ENCODE peak calls at places on chromosomes 3 and 15, in five cellular contexts. L is neuronal stem cell, Z is H9, S is H1, A is mesenchymal stem cell. O is an unnamed sample.

GRCh38 chr15:74203914-74204431 is 1.4 kb upstream of the STRA6 start:
- DNase-seq in L (no peak), S (no peak), Z (peak; percentile 69), A (peak; percentile 77), O (no peak)

GRCh38 chr3:122680381-122681293 is at the start of gene PARP14:
- DNase-seq in S (no peak), Z (peak; percentile 67), L (peak; percentile 26), A (peak; percentile 90), O (peak; percentile 54)

GRCh38 chr3:1960506-1960905 is 138.2 kb upstream of the CNTN4 start:
- DNase-seq in A (no peak), S (no peak), Z (no peak), L (no peak), O (no peak)

GRCh38 chr3:43017593-43018195 is 38.6 kb downstream of the GASK1A start:
- DNase-seq in L (no peak), A (no peak), Z (no peak), S (no peak), O (no peak)

GRCh38 chr15:63473007-63473748 is 31.2 kb upstream of the USP3 start:
- DNase-seq in L (no peak), S (no peak), A (no peak), Z (no peak), O (no peak)

GRCh38 chr3:61946925-61947324 is 385.6 kb downstream of the PTPRG start:
- DNase-seq in L (peak; percentile 26), A (no peak), S (no peak), Z (no peak), O (no peak)

GRCh38 chr3:57544181-57545125 is at the start of gene DNAH12:
- DNase-seq in Z (peak; percentile 96), L (peak; percentile 79), S (peak; percentile 78), A (peak; percentile 61), O (peak; percentile 71)

GRCh38 chr15:35271371-35272043 is 186.4 kb upstream of the NANOGP8 start:
- DNase-seq in Z (no peak), S (no peak), A (peak; percentile 48), L (no peak), O (no peak)

GRCh38 chr3:182793663-182794454 is 555 bp downstream of the ATP11B start:
- DNase-seq in Z (peak; percentile 44), L (peak; percentile 33), S (no peak), A (peak; percentile 65), O (peak; percentile 11)

GRCh38 chr15:34984884-34985630 is 3.0 kb downstream of the ZNF770 start:
- DNase-seq in S (no peak), Z (no peak), A (peak; percentile 45), L (no peak), O (no peak)

GRCh38 chr15:50675524-50676144 is 11.0 kb downstream of the TRPM7 start:
- DNase-seq in Z (no peak), L (no peak), A (peak; percentile 55), S (no peak), O (no peak)

GRCh38 chr3:57852896-57853295 is 96.8 kb downstream of the SLMAP start:
- DNase-seq in S (no peak), Z (no peak), A (peak; percentile 32), L (no peak), O (peak; percentile 53)

GRCh38 chr3:136749106-136749505 is 3.1 kb downstream of the STAG1 start:
- DNase-seq in S (no peak), L (no peak), A (no peak), Z (no peak), O (no peak)

GRCh38 chr15:57634290-57634689 is 42.6 kb downstream of the MYZAP start:
- DNase-seq in L (no peak), A (no peak), Z (no peak), S (no peak), O (no peak)

GRCh38 chr3:138256022-138256421 is 68.9 kb downstream of the ARMC8 start:
- DNase-seq in Z (no peak), L (no peak), S (no peak), A (no peak), O (no peak)

GRCh38 chr15:90807074-90807646 is 61.2 kb upstream of the FURIN start:
- DNase-seq in S (no peak), L (no peak), A (peak; percentile 18), Z (no peak), O (peak; percentile 21)

DNA sequence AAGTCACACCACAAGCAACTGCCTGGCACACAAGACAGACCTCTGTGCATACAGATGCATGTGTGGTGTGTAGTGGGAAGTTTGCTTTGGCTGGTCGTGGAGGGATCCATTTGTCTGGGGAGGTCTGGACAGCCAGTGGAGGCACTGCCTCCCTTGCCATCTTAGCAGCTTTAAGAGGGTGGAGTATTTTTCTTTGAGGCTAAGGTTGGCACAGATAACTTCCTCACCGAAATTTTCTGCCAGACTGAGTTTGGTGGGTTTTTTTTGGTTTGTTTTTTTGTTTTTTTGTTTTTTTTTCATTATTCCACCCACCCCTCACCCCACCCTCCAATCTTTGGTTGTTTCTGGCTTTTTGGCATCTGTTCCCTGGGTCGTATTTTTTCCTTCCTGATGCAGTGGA is 97.1 kb downstream of the TMEM212 start:
- DNase-seq in A (no peak), S (no peak), L (no peak), Z (no peak), O (no peak)
- H2BK12ac ChIP-seq in A (no peak overlapping the region), S (no peak overlapping the region), L (no peak overlapping the region), Z (no peak overlapping the region), O (no peak overlapping the region)

DNA sequence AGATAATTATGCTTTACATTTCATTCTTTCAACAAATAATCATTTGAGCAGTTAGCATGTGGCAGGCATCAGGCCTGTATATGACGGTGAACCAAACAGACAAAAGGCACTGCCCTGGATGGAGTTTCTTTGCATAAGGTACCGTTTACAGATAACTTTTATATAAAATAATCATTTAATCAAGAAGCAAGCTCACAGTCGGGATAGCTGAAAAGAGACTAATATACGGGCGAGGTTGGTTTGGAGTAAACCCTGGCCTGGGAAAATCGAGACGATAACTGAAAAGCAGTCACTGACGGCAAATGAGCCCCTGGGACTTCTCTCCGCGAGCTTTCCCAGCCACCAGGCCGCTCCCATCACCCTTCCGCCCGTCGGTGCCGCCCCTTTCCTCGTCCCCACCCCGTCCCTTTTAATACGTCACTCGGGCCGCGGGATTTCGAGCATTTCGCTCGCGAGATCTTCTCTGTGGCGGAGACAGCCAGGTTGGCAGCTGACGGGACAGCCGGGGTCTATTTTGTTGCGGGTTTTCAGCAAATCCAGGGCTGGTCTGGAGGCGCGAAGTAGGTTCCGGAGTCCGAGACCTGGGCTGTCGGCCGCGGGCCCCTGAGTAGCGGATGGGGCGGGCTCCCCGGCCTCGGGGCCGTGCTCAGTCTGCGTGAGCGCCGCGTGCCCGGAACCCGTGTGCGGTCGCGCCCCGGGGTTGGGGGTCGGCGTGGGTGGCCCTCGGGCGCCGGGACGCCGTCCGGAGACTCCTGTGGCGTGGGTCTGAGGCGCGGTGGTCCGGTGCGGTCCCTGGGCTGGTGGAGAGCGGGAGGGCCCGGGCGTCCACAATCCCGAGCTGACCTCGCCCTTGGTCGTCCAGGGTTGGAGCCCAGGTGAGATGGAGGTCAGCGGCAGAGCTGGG is at the start of gene NMD3:
- DNase-seq in Z (peak; percentile 94), A (peak; percentile 96), S (peak; percentile 67), L (peak; percentile 93), O (peak; percentile 98)
- H3K18ac ChIP-seq in Z (peak within 1 kb of the TSS; percentile 79), A (peak within 1 kb of the TSS; percentile 93), S (no peak within 1 kb of the TSS), L (peak within 1 kb of the TSS; percentile 93), O (peak within 1 kb of the TSS; percentile 98)

DNA sequence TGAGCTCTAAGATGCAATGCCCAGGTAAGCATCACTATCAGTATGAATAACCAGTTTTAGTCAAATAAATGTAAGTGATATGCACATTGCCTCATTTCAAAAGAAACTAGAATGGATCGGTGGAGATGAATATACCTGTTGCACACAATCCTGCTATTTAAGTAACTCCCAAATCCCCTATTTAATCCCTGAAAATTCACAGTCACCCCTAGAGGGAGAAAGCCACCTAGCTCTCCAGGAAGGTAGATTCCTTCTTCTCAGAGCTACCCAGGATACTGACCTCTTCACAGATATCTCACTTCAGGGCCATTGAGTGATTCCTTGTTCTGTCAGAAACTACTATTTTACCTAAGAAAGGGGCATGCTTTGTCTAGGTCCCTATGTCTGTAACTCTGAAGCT is 11.7 kb downstream of the LSAMP start:
- DNase-seq in Z (no peak), L (no peak), S (no peak), A (no peak), O (no peak)
- H2BK12ac ChIP-seq in Z (no peak overlapping the region), L (no peak overlapping the region), S (no peak overlapping the region), A (no peak overlapping the region), O (no peak overlapping the region)

GRCh38 chr15:52262364-52262763 is 33.2 kb downstream of the MYO5C start:
- DNase-seq in S (no peak), L (peak; percentile 18), A (peak; percentile 19), Z (no peak), O (no peak)

GRCh38 chr15:52261498-52262242 is 33.9 kb downstream of the MYO5C start:
- DNase-seq in S (peak; percentile 93), L (peak; percentile 82), Z (peak; percentile 96), A (peak; percentile 81), O (peak; percentile 84)

GRCh38 chr15:52263563-52263962 is 32.0 kb downstream of the MYO5C start:
- DNase-seq in A (no peak), Z (no peak), S (no peak), L (no peak), O (no peak)

GRCh38 chr15:52259503-52259902 is 36.1 kb downstream of the MYO5C start:
- DNase-seq in S (no peak), Z (no peak), L (no peak), A (no peak), O (no peak)

GRCh38 chr15:52261026-52261425 is 34.6 kb downstream of the MYO5C start:
- DNase-seq in S (no peak), A (no peak), L (no peak), Z (no peak), O (no peak)
- H3K18ac ChIP-seq in S (peak overlapping the region; percentile 93), A (no peak overlapping the region), L (peak overlapping the region; percentile 97), Z (peak overlapping the region; percentile 98), O (no peak overlapping the region)

GRCh38 chr3:31590650-31591049 is 57.9 kb downstream of the STT3B start:
- DNase-seq in L (no peak), S (no peak), A (peak; percentile 30), Z (no peak), O (no peak)
- H2BK12ac ChIP-seq in L (no peak overlapping the region), S (no peak overlapping the region), A (no peak overlapping the region), Z (no peak overlapping the region), O (no peak overlapping the region)

DNA sequence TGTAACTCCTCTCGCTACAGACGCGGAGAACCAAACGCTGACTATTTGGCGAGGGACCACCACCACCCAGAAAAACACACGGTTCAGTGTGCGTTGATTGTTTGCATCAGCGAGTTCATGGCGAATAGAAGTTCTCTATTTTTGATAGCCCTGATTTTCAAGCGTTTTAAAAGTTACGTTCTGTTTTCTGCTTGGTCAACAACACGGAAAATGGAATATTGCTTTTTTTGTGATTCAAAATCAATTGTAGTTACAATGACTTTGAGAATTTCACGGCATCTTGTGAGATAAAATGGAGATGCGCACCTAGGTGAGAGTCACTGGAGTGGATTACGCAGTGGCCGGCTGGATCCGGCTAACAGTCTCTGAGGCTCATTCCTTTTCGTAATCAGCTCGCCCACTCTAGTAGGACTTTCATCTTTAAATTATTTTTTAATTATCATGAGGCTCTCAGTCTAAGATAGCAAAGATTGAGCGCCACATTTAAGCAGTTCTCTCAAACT is 54.8 kb downstream of the CCDC54 start:
- DNase-seq in Z (peak; percentile 25), S (no peak), L (no peak), A (no peak), O (peak; percentile 38)
- H3K18ac ChIP-seq in Z (peak overlapping the region; percentile 98), S (peak overlapping the region; percentile 81), L (peak overlapping the region; percentile 95), A (peak overlapping the region; percentile 82), O (peak overlapping the region; percentile 97)